ENCODE peak calls at places on chromosomes 5 and 9, in six cellular contexts. I is Panc1, Y is cardiac fibroblast, W is chondrocyte, J is right lobe of liver, U is fibroblast of pulmonary artery. H is an unnamed sample.

GRCh38 chr9:116605060-116605459 is 82.0 kb upstream of the TRIM32 start:
- DNase-seq in I (no peak), Y (no peak), W (no peak), J (no peak), U (no peak), H (no peak)

GRCh38 chr9:15485836-15486678 is 24.7 kb downstream of the PSIP1 start:
- DNase-seq in I (no peak), Y (peak), W (no peak), J (no peak), U (peak), H (no peak)

GRCh38 chr9:137534256-137535119 is 15.7 kb downstream of the PNPLA7 start:
- DNase-seq in I (no peak), Y (peak), W (no peak), J (no peak), U (peak), H (no peak)

GRCh38 chr9:105656131-105656921 is 5.9 kb upstream of the TAL2 start:
- DNase-seq in I (no peak), Y (no peak), W (no peak), J (peak), U (no peak), H (peak)

GRCh38 chr9:92188969-92189781 is 74.0 kb upstream of the SPTLC1 start:
- DNase-seq in I (no peak), Y (no peak), W (no peak), J (no peak), U (no peak), H (no peak)

GRCh38 chr9:95009459-95009858 is 283.0 kb downstream of the AOPEP start:
- DNase-seq in I (no peak), Y (no peak), W (no peak), J (no peak), U (no peak), H (no peak)

GRCh38 chr9:16136961-16137360 is 584.1 kb downstream of the CCDC171 start:
- DNase-seq in I (no peak), Y (peak), W (no peak), J (no peak), U (peak), H (no peak)

GRCh38 chr9:20538092-20538491 is 84.2 kb downstream of the MLLT3 start:
- DNase-seq in I (no peak), Y (no peak), W (no peak), J (no peak), U (no peak), H (no peak)

GRCh38 chr5:175638305-175638704 is 19.6 kb upstream of the HRH2 start:
- DNase-seq in I (no peak), Y (no peak), W (no peak), J (no peak), U (no peak), H (no peak)

GRCh38 chr5:38404667-38405276 is 146.4 kb downstream of the EGFLAM start:
- DNase-seq in I (no peak), Y (no peak), W (no peak), J (peak), U (no peak), H (peak)

GRCh38 chr5:158174918-158175663 is 316.1 kb upstream of the CLINT1 start:
- DNase-seq in I (peak), Y (peak), W (no peak), J (peak), U (peak), H (peak)

GRCh38 chr5:37838152-37838932 is 1.5 kb downstream of the GDNF start:
- DNase-seq in I (no peak), Y (peak), W (no peak), J (no peak), U (peak), H (no peak)

GRCh38 chr5:154081246-154081645 is 42.5 kb downstream of the MFAP3 start:
- DNase-seq in I (no peak), Y (no peak), W (no peak), J (no peak), U (no peak), H (no peak)

GRCh38 chr5:180027449-180028089 is 44.0 kb downstream of the RNF130 start:
- DNase-seq in I (no peak), Y (no peak), W (no peak), J (no peak), U (no peak), H (no peak)

GRCh38 chr9:135087899-135088347 is 455 bp downstream of the OLFM1 start:
- DNase-seq in I (no peak), Y (no peak), W (peak), J (no peak), U (no peak), H (no peak)

GRCh38 chr5:126525630-126526245 is 69.3 kb downstream of the ALDH7A1 start:
- DNase-seq in I (no peak), Y (peak), W (no peak), J (peak), U (peak), H (no peak)

GRCh38 chr9:83280790-83281189 is 217.8 kb upstream of the RASEF start:
- DNase-seq in I (no peak), Y (no peak), W (no peak), J (no peak), U (no peak), H (no peak)

GRCh38 chr9:90459321-90459720 is 183.3 kb downstream of the DIRAS2 start:
- DNase-seq in I (no peak), Y (no peak), W (no peak), J (no peak), U (no peak), H (no peak)

GRCh38 chr9:122158202-122158601 is 1.4 kb downstream of the NDUFA8 start:
- DNase-seq in I (peak), Y (peak), W (no peak), J (no peak), U (peak), H (no peak)

GRCh38 chr9:85528142-85528541 is 213.6 kb downstream of the AGTPBP1 start:
- DNase-seq in I (no peak), Y (no peak), W (no peak), J (no peak), U (no peak), H (no peak)

GRCh38 chr5:55547792-55548191 is 13.0 kb upstream of the PLPP1 start:
- DNase-seq in I (no peak), Y (no peak), W (no peak), J (no peak), U (no peak), H (no peak)

GRCh38 chr9:123091459-123091858 is 58.0 kb downstream of the GPR21 start:
- DNase-seq in I (no peak), Y (no peak), W (no peak), J (no peak), U (no peak), H (no peak)

GRCh38 chr5:36744041-36744677 is 132.4 kb upstream of the NIPBL start:
- DNase-seq in I (no peak), Y (no peak), W (no peak), J (no peak), U (no peak), H (no peak)

GRCh38 chr9:16321461-16322119 is 548.9 kb downstream of the BNC2 start:
- DNase-seq in I (no peak), Y (peak), W (no peak), J (peak), U (peak), H (no peak)

GRCh38 chr9:109862452-109862851 is 82.5 kb downstream of the PALM2AKAP2 start:
- DNase-seq in I (no peak), Y (no peak), W (no peak), J (no peak), U (no peak), H (no peak)

DNA sequence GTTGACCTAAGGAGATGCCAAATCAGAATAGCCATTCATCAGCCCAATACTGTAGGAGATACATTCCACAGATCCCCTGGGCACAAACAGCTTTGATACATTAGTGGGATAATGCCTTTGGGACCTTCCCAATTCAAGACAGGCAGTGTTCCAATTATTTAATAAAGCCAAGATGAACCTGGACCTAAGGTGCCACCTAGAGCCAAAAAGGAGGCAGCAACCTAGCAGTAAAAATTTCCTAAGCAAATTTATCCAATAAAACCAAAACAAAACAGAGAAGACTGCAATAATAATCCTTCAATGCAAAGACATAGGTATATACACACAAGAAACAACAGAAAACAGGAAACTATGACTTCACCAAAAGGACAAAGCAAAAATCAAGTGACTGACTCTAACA is 253.0 kb downstream of the HINT1 start:
- DNase-seq in I (no peak), Y (peak), W (no peak), J (no peak), U (peak), H (no peak)
- TF ChIP-seq CTCF in I (peak), Y (no peak), W (peak), J (peak), U (peak), H (no peak)

GRCh38 chr9:124522121-124523098 is 15.2 kb upstream of the NR5A1 start:
- DNase-seq in I (no peak), Y (no peak), W (no peak), J (no peak), U (no peak), H (no peak)
- TF ChIP-seq CTCF in I (no peak), Y (no peak), W (no peak), J (no peak), U (no peak), H (no peak)

GRCh38 chr5:120657083-120657482 is 193.0 kb downstream of the PRR16 start:
- DNase-seq in I (no peak), Y (no peak), W (no peak), J (no peak), U (no peak), H (no peak)

DNA sequence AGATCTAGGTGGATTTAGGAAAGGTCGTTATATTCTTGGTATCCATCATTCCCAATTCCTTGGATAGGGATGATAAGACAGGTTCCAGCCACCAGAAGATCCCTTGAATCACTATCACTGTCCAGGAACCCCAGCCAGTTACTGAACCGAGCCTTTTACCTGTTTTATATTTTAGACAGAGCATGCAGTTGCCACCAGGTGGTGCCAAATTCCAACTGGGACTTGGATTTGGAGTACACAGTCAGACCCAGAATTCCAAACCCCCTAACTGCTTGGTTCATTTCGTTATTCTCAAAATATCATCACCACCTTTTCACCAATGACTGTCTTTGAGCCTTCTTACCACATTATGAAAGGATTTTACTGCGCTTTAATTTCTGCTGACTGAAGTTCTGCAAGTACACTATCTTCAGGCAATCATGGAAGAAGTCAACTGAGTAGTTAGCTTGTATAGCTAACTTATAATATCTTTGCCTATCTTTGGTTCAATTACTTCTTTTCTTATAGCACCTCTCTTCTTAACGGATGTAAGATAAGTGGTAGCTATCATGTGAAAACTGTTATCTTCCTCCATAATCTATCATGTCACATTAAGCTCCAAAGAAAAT is 191.8 kb downstream of the PRR16 start:
- DNase-seq in I (no peak), Y (peak), W (no peak), J (no peak), U (peak), H (peak)
- TF ChIP-seq CTCF in I (peak), Y (peak), W (peak), J (peak), U (peak), H (peak)

DNA sequence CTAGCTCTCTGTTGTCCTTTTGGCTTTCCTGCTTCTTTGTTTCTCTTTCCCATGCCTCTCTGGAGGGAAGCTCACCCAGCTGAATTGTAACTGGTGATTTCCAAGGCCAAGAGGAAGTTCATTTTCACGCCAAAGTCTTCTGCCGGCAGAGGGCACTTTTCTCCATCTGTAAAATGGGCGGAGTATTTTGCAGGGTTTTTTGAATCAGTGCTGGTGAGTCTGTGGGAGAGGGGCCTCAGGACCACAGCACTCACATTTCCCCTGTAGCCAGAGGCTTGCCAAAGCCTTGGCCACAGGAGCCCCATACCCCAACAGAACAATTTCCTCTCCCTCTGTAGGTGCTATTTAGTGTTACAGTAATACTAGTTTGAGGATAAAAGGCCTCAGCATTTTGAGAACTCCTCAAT is 42.3 kb upstream of the MATR3 start:
- DNase-seq in I (no peak), Y (no peak), W (no peak), J (no peak), U (no peak), H (no peak)
- TF ChIP-seq CTCF in I (peak), Y (peak), W (peak), J (no peak), U (peak), H (no peak)

GRCh38 chr9:38067892-38068615 is 973 bp downstream of the SHB start:
- DNase-seq in I (no peak), Y (no peak), W (no peak), J (peak), U (no peak), H (no peak)

GRCh38 chr9:38067611-38067891 is 1.5 kb downstream of the SHB start:
- DNase-seq in I (no peak), Y (no peak), W (no peak), J (peak), U (no peak), H (no peak)

GRCh38 chr9:38068866-38069628 is at the start of gene SHB:
- DNase-seq in I (no peak), Y (peak), W (no peak), J (peak), U (peak), H (peak)

GRCh38 chr9:38066907-38067610 is 2.0 kb downstream of the SHB start:
- DNase-seq in I (no peak), Y (peak), W (no peak), J (peak), U (peak), H (no peak)

GRCh38 chr9:38068616-38068865 is 486 bp downstream of the SHB start:
- DNase-seq in I (no peak), Y (peak), W (no peak), J (peak), U (peak), H (no peak)
- TF ChIP-seq CTCF in I (peak), Y (peak), W (no peak), J (no peak), U (peak), H (peak)

GRCh38 chr9:18359335-18359734 is 114.6 kb upstream of the ADAMTSL1 start:
- DNase-seq in I (no peak), Y (peak), W (no peak), J (no peak), U (peak), H (no peak)
- TF ChIP-seq CTCF in I (no peak), Y (no peak), W (no peak), J (no peak), U (no peak), H (no peak)

DNA sequence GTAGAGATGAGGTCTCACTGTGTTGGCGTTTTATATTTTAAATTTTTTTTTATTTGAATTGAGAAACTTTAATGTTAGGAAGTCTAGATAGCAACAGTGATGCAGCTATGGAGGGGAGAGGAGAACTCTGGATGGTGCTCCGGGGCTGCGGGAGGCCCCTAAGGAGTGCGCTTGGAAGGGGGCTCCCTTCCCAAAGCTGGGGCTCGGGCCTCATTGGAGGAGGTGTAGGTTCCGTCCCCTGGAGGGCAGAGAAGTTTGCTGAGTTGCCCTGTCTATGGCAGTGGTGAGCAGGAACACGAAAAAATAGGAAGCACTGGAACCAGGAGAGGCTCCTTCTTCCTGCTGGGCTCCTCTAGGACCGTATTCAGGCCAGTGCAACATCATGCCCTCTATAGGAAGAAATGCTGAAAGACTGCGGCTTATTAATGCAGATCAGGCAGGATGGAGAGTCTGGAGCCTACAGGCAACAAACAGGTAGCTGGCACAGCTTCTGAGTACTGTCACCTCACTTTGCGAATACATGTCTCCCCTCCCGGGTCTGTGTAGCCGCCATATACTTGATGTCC is 16.1 kb downstream of the AHRR start:
- DNase-seq in I (peak), Y (peak), W (no peak), J (no peak), U (peak), H (no peak)
- TF ChIP-seq CTCF in I (peak), Y (peak), W (peak), J (no peak), U (peak), H (peak)

DNA sequence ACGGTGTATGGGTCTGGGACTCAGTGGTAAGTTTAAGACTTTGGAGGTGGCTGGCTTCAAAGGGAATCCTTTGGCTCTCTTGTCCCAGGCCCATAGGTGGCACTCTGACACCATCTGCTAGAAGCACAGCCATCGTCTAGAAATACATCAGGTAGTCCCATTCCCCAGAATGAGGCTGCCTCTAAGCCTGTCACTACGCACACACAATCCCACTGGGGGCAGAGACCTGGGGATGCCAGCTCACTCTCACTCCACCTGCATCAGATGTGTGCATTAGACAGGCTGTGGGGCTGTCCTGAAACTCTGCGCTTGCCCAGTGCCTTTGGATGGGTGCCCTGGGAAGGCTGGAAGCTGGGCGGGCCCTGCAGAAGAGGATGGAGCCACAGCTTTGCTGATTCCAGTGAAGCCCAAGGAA is 127.5 kb upstream of the PANK3 start:
- DNase-seq in I (peak), Y (peak), W (no peak), J (no peak), U (peak), H (peak)
- TF ChIP-seq CTCF in I (peak), Y (peak), W (peak), J (peak), U (peak), H (peak)

DNA sequence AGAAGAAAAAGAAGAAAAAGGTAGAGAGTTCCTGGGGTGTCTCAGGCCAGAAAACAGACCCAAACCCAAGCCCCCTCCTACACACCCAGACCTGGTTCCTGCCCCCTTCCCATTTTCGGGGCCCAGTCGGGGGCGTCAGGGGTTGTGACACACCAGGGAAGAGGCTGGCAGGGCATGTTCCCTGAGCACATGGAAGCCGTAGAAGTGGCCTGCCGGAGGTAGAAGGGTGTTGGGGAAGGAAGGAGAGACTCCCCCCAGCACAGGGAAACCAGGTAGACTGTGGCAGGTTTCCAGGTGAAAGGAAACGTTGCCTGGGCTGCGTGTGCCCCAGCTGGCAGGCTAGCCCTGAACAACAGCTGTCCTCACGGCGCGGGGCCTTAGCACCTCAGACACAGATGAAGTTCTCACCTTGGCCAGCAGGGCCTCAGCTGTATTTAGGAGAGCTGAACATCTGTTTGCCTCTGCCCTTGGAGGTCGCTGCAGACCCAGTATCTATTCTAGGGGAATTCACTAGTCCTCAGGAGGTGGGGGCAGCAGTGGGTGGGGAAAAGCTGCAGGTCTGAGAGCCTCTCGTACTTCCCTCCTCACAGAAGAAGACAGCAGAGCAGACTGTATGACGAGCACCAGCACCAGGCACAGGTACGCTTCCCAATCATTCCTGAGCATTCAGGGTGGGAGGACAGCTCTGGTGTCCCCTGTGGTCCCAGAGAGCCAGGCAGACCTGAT is 14.1 kb downstream of the CD74 start:
- DNase-seq in I (no peak), Y (no peak), W (peak), J (peak), U (no peak), H (no peak)
- TF ChIP-seq CTCF in I (no peak), Y (peak), W (peak), J (no peak), U (peak), H (peak)